ENCODE peak calls at places on chromosome 20, in eight cellular contexts. One of them, this sample, is unnamed.

GRCh38 chr20:16944753-16945152 is 196.6 kb downstream of the OTOR start:
- DNase-seq in stimulated activated CD8-positive, alpha-beta memory T cell treated with anti-CD3 and anti-CD28 coated beads, Interleukin-15, amount 100 ng/mL, for 24 hours: no peak
- DNase-seq in activated CD4-positive, alpha-beta T cell treated with anti-CD3 and anti-CD28 coated beads, Interleukin-2, amount 50 U/mL, for 4 hours: no peak
- DNase-seq in naive thymus-derived CD8-positive, alpha-beta T cell: no peak
- DNase-seq in AG20443: no peak
- DNase-seq in dorsolateral prefrontal cortex: no peak
- DNase-seq in RWPE1: no peak
- DNase-seq in sigmoid colon: no peak
- DNase-seq in this sample: no peak

GRCh38 chr20:47790032-47790965 is 5.0 kb upstream of the SULF2 start:
- DNase-seq in naive thymus-derived CD8-positive, alpha-beta T cell: no peak
- DNase-seq in sigmoid colon: no peak
- DNase-seq in dorsolateral prefrontal cortex: no peak
- DNase-seq in stimulated activated CD8-positive, alpha-beta memory T cell treated with anti-CD3 and anti-CD28 coated beads, Interleukin-15, amount 100 ng/mL, for 24 hours: no peak
- DNase-seq in activated CD4-positive, alpha-beta T cell treated with anti-CD3 and anti-CD28 coated beads, Interleukin-2, amount 50 U/mL, for 4 hours: no peak
- DNase-seq in RWPE1: peak; percentile 89
- DNase-seq in AG20443: peak; percentile 68
- DNase-seq in this sample: no peak

GRCh38 chr20:37315293-37316110 is 26.0 kb downstream of the MANBAL start:
- DNase-seq in sigmoid colon: peak; percentile 95
- DNase-seq in activated CD4-positive, alpha-beta T cell treated with anti-CD3 and anti-CD28 coated beads, Interleukin-2, amount 50 U/mL, for 4 hours: no peak
- DNase-seq in stimulated activated CD8-positive, alpha-beta memory T cell treated with anti-CD3 and anti-CD28 coated beads, Interleukin-15, amount 100 ng/mL, for 24 hours: no peak
- DNase-seq in naive thymus-derived CD8-positive, alpha-beta T cell: no peak
- DNase-seq in RWPE1: no peak
- DNase-seq in AG20443: peak; percentile 94
- DNase-seq in dorsolateral prefrontal cortex: no peak
- DNase-seq in this sample: peak; percentile 70

GRCh38 chr20:33991498-33991897 is 2.2 kb upstream of the RALY start:
- DNase-seq in RWPE1: no peak
- DNase-seq in sigmoid colon: no peak
- DNase-seq in AG20443: no peak
- DNase-seq in naive thymus-derived CD8-positive, alpha-beta T cell: no peak
- DNase-seq in stimulated activated CD8-positive, alpha-beta memory T cell treated with anti-CD3 and anti-CD28 coated beads, Interleukin-15, amount 100 ng/mL, for 24 hours: no peak
- DNase-seq in dorsolateral prefrontal cortex: no peak
- DNase-seq in activated CD4-positive, alpha-beta T cell treated with anti-CD3 and anti-CD28 coated beads, Interleukin-2, amount 50 U/mL, for 4 hours: no peak
- DNase-seq in this sample: no peak

GRCh38 chr20:49276895-49277785 is 717 bp downstream of the ZNFX1 start:
- DNase-seq in dorsolateral prefrontal cortex: peak; percentile 4
- DNase-seq in naive thymus-derived CD8-positive, alpha-beta T cell: peak; percentile 23
- DNase-seq in activated CD4-positive, alpha-beta T cell treated with anti-CD3 and anti-CD28 coated beads, Interleukin-2, amount 50 U/mL, for 4 hours: peak; percentile 34
- DNase-seq in AG20443: peak; percentile 19
- DNase-seq in sigmoid colon: peak; percentile 77
- DNase-seq in RWPE1: no peak
- DNase-seq in stimulated activated CD8-positive, alpha-beta memory T cell treated with anti-CD3 and anti-CD28 coated beads, Interleukin-15, amount 100 ng/mL, for 24 hours: no peak
- DNase-seq in this sample: peak; percentile 25

GRCh38 chr20:23286346-23286745 is 64.2 kb upstream of the NXT1 start:
- DNase-seq in naive thymus-derived CD8-positive, alpha-beta T cell: no peak
- DNase-seq in activated CD4-positive, alpha-beta T cell treated with anti-CD3 and anti-CD28 coated beads, Interleukin-2, amount 50 U/mL, for 4 hours: no peak
- DNase-seq in sigmoid colon: peak; percentile 44
- DNase-seq in RWPE1: no peak
- DNase-seq in dorsolateral prefrontal cortex: no peak
- DNase-seq in AG20443: no peak
- DNase-seq in stimulated activated CD8-positive, alpha-beta memory T cell treated with anti-CD3 and anti-CD28 coated beads, Interleukin-15, amount 100 ng/mL, for 24 hours: no peak
- DNase-seq in this sample: no peak

GRCh38 chr20:50038574-50038991 is 55.8 kb downstream of the SNAI1 start:
- DNase-seq in activated CD4-positive, alpha-beta T cell treated with anti-CD3 and anti-CD28 coated beads, Interleukin-2, amount 50 U/mL, for 4 hours: no peak
- DNase-seq in stimulated activated CD8-positive, alpha-beta memory T cell treated with anti-CD3 and anti-CD28 coated beads, Interleukin-15, amount 100 ng/mL, for 24 hours: no peak
- DNase-seq in RWPE1: no peak
- DNase-seq in AG20443: no peak
- DNase-seq in dorsolateral prefrontal cortex: no peak
- DNase-seq in sigmoid colon: no peak
- DNase-seq in naive thymus-derived CD8-positive, alpha-beta T cell: no peak
- DNase-seq in this sample: no peak

GRCh38 chr20:56382696-56383095 is 9.3 kb downstream of the AURKA start:
- DNase-seq in RWPE1: no peak
- DNase-seq in activated CD4-positive, alpha-beta T cell treated with anti-CD3 and anti-CD28 coated beads, Interleukin-2, amount 50 U/mL, for 4 hours: no peak
- DNase-seq in dorsolateral prefrontal cortex: no peak
- DNase-seq in AG20443: no peak
- DNase-seq in stimulated activated CD8-positive, alpha-beta memory T cell treated with anti-CD3 and anti-CD28 coated beads, Interleukin-15, amount 100 ng/mL, for 24 hours: no peak
- DNase-seq in naive thymus-derived CD8-positive, alpha-beta T cell: no peak
- DNase-seq in sigmoid colon: no peak
- DNase-seq in this sample: no peak

GRCh38 chr20:10111144-10111771 is 76.5 kb downstream of the ANKEF1 start:
- DNase-seq in RWPE1: no peak
- DNase-seq in AG20443: no peak
- DNase-seq in dorsolateral prefrontal cortex: no peak
- DNase-seq in activated CD4-positive, alpha-beta T cell treated with anti-CD3 and anti-CD28 coated beads, Interleukin-2, amount 50 U/mL, for 4 hours: no peak
- DNase-seq in sigmoid colon: no peak
- DNase-seq in stimulated activated CD8-positive, alpha-beta memory T cell treated with anti-CD3 and anti-CD28 coated beads, Interleukin-15, amount 100 ng/mL, for 24 hours: no peak
- DNase-seq in naive thymus-derived CD8-positive, alpha-beta T cell: no peak
- DNase-seq in this sample: no peak

GRCh38 chr20:51460163-51460562 is 82.4 kb downstream of the NFATC2 start:
- DNase-seq in activated CD4-positive, alpha-beta T cell treated with anti-CD3 and anti-CD28 coated beads, Interleukin-2, amount 50 U/mL, for 4 hours: no peak
- DNase-seq in dorsolateral prefrontal cortex: no peak
- DNase-seq in RWPE1: no peak
- DNase-seq in sigmoid colon: no peak
- DNase-seq in naive thymus-derived CD8-positive, alpha-beta T cell: no peak
- DNase-seq in stimulated activated CD8-positive, alpha-beta memory T cell treated with anti-CD3 and anti-CD28 coated beads, Interleukin-15, amount 100 ng/mL, for 24 hours: no peak
- DNase-seq in AG20443: no peak
- DNase-seq in this sample: no peak

GRCh38 chr20:42138711-42139110 is 520.5 kb upstream of the CHD6 start:
- DNase-seq in sigmoid colon: no peak
- DNase-seq in naive thymus-derived CD8-positive, alpha-beta T cell: no peak
- DNase-seq in stimulated activated CD8-positive, alpha-beta memory T cell treated with anti-CD3 and anti-CD28 coated beads, Interleukin-15, amount 100 ng/mL, for 24 hours: no peak
- DNase-seq in RWPE1: no peak
- DNase-seq in activated CD4-positive, alpha-beta T cell treated with anti-CD3 and anti-CD28 coated beads, Interleukin-2, amount 50 U/mL, for 4 hours: no peak
- DNase-seq in dorsolateral prefrontal cortex: no peak
- DNase-seq in AG20443: no peak
- DNase-seq in this sample: no peak

GRCh38 chr20:59777814-59778575 is 155.4 kb downstream of the SYCP2 start:
- DNase-seq in activated CD4-positive, alpha-beta T cell treated with anti-CD3 and anti-CD28 coated beads, Interleukin-2, amount 50 U/mL, for 4 hours: no peak
- DNase-seq in sigmoid colon: peak; percentile 55
- DNase-seq in AG20443: no peak
- DNase-seq in RWPE1: no peak
- DNase-seq in naive thymus-derived CD8-positive, alpha-beta T cell: no peak
- DNase-seq in stimulated activated CD8-positive, alpha-beta memory T cell treated with anti-CD3 and anti-CD28 coated beads, Interleukin-15, amount 100 ng/mL, for 24 hours: no peak
- DNase-seq in dorsolateral prefrontal cortex: peak; percentile 2
- DNase-seq in this sample: no peak

GRCh38 chr20:61621381-61621780 is 369.3 kb downstream of the CDH4 start:
- DNase-seq in activated CD4-positive, alpha-beta T cell treated with anti-CD3 and anti-CD28 coated beads, Interleukin-2, amount 50 U/mL, for 4 hours: no peak
- DNase-seq in stimulated activated CD8-positive, alpha-beta memory T cell treated with anti-CD3 and anti-CD28 coated beads, Interleukin-15, amount 100 ng/mL, for 24 hours: no peak
- DNase-seq in sigmoid colon: no peak
- DNase-seq in RWPE1: no peak
- DNase-seq in AG20443: no peak
- DNase-seq in dorsolateral prefrontal cortex: no peak
- DNase-seq in naive thymus-derived CD8-positive, alpha-beta T cell: no peak
- DNase-seq in this sample: no peak

GRCh38 chr20:60962367-60963045 is 289.6 kb upstream of the CDH4 start:
- DNase-seq in dorsolateral prefrontal cortex: no peak
- DNase-seq in stimulated activated CD8-positive, alpha-beta memory T cell treated with anti-CD3 and anti-CD28 coated beads, Interleukin-15, amount 100 ng/mL, for 24 hours: no peak
- DNase-seq in sigmoid colon: no peak
- DNase-seq in RWPE1: no peak
- DNase-seq in naive thymus-derived CD8-positive, alpha-beta T cell: no peak
- DNase-seq in activated CD4-positive, alpha-beta T cell treated with anti-CD3 and anti-CD28 coated beads, Interleukin-2, amount 50 U/mL, for 4 hours: no peak
- DNase-seq in AG20443: no peak
- DNase-seq in this sample: no peak

GRCh38 chr20:59792300-59792699 is 141.1 kb downstream of the SYCP2 start:
- DNase-seq in sigmoid colon: no peak
- DNase-seq in activated CD4-positive, alpha-beta T cell treated with anti-CD3 and anti-CD28 coated beads, Interleukin-2, amount 50 U/mL, for 4 hours: no peak
- DNase-seq in RWPE1: no peak
- DNase-seq in dorsolateral prefrontal cortex: no peak
- DNase-seq in naive thymus-derived CD8-positive, alpha-beta T cell: no peak
- DNase-seq in stimulated activated CD8-positive, alpha-beta memory T cell treated with anti-CD3 and anti-CD28 coated beads, Interleukin-15, amount 100 ng/mL, for 24 hours: no peak
- DNase-seq in AG20443: no peak
- DNase-seq in this sample: no peak

GRCh38 chr20:35976012-35976411 is 7.6 kb downstream of the CNBD2 start:
- DNase-seq in naive thymus-derived CD8-positive, alpha-beta T cell: no peak
- DNase-seq in dorsolateral prefrontal cortex: no peak
- DNase-seq in stimulated activated CD8-positive, alpha-beta memory T cell treated with anti-CD3 and anti-CD28 coated beads, Interleukin-15, amount 100 ng/mL, for 24 hours: no peak
- DNase-seq in activated CD4-positive, alpha-beta T cell treated with anti-CD3 and anti-CD28 coated beads, Interleukin-2, amount 50 U/mL, for 4 hours: no peak
- DNase-seq in RWPE1: no peak
- DNase-seq in AG20443: no peak
- DNase-seq in sigmoid colon: no peak
- DNase-seq in this sample: no peak